ENCODE peak calls at places on chromosomes 2 and 18, in eight cellular contexts. H is IMR-90, T is epithelial cell of prostate, J is NCI-H2081 treated with DMSO at 0.1 percent for 48 hours, N is fibroblast of mammary gland, S is ACHN, C is Calu3, W is spleen. K is an unnamed sample.

GRCh38 chr18:66971951-66972350 is 368.1 kb upstream of the CDH19 start:
- DNase-seq in H (no peak), T (no peak), J (no peak), N (no peak), S (no peak), C (no peak), W (no peak), K (no peak)

GRCh38 chr18:55546873-55547704 is 40.9 kb downstream of the TCF4 start:
- DNase-seq in H (peak), T (no peak), J (no peak), N (peak), S (no peak), C (no peak), W (no peak), K (no peak)

GRCh38 chr2:65017335-65017734 is 28.1 kb downstream of the SLC1A4 start:
- DNase-seq in H (no peak), T (no peak), J (no peak), N (no peak), S (no peak), C (no peak), W (no peak), K (no peak)

GRCh38 chr18:38362286-38362792 is 796.7 kb upstream of the CELF4 start:
- DNase-seq in H (no peak), T (no peak), J (no peak), N (no peak), S (no peak), C (no peak), W (no peak), K (no peak)

GRCh38 chr2:102126169-102126568 is 16.4 kb upstream of the IL1R1 start:
- DNase-seq in H (no peak), T (no peak), J (no peak), N (no peak), S (no peak), C (no peak), W (no peak), K (no peak)

GRCh38 chr2:217338306-217338916 is 478.5 kb upstream of the TNP1 start:
- DNase-seq in H (peak), T (no peak), J (no peak), N (peak), S (no peak), C (no peak), W (no peak), K (no peak)

GRCh38 chr18:23933407-23933806 is 81.1 kb upstream of the TTC39C start:
- DNase-seq in H (peak), T (no peak), J (no peak), N (peak), S (no peak), C (no peak), W (no peak), K (no peak)

GRCh38 chr2:163878718-163879117 is 142.9 kb upstream of the FIGN start:
- DNase-seq in H (peak), T (no peak), J (no peak), N (peak), S (peak), C (peak), W (no peak), K (no peak)

K was measured in memory B cell.